ENCODE peak calls at places on chromosome 19, in seven cellular contexts. S is left lung; X is effector memory CD4-positive, alpha-beta T cell; J is stomach; Q is ascending aorta; H is progenitor cell of endocrine pancreas; Y is heart right ventricle. D is an unnamed sample.

GRCh38 chr19:47280183-47280797 is 5.6 kb downstream of the INAFM1 start:
- DNase-seq in S (no peak), X (no peak), J (peak; percentile 45), Q (no peak), H (no peak), Y (no peak), D (peak; percentile 52)

GRCh38 chr19:4715529-4716221 is 8.0 kb downstream of the DPP9 start:
- DNase-seq in S (peak; percentile 71), X (no peak), J (peak; percentile 90), Q (no peak), H (no peak), Y (no peak), D (peak; percentile 62)

GRCh38 chr19:50842130-50842529 is 8.8 kb upstream of the KLK15 start:
- DNase-seq in S (no peak), X (no peak), J (no peak), Q (no peak), H (no peak), Y (no peak), D (no peak)

GRCh38 chr19:58572818-58573657 is at the start of gene MZF1:
- DNase-seq in S (peak; percentile 100), X (peak; percentile 100), J (peak; percentile 100), Q (peak; percentile 100), H (peak; percentile 99), Y (peak; percentile 99), D (peak; percentile 100)

GRCh38 chr19:34808566-34808965 is 35.6 kb upstream of the ZNF599 start:
- DNase-seq in S (no peak), X (no peak), J (no peak), Q (no peak), H (no peak), Y (no peak), D (no peak)

GRCh38 chr19:4582980-4583842 is 23.7 kb upstream of the SEMA6B start:
- DNase-seq in S (no peak), X (no peak), J (no peak), Q (no peak), H (no peak), Y (no peak), D (no peak)

GRCh38 chr19:588758-589692 is 656 bp upstream of the HCN2 start:
- DNase-seq in S (no peak), X (no peak), J (no peak), Q (no peak), H (no peak), Y (peak; percentile 13), D (no peak)

GRCh38 chr19:3034845-3035541 is 5.9 kb upstream of the TLE2 start:
- DNase-seq in S (peak; percentile 58), X (no peak), J (peak; percentile 51), Q (no peak), H (no peak), Y (peak; percentile 38), D (no peak)

GRCh38 chr19:4456566-4456842 is 1.1 kb downstream of the UBXN6 start:
- DNase-seq in S (peak; percentile 62), X (no peak), J (no peak), Q (no peak), H (no peak), Y (no peak), D (no peak)

GRCh38 chr19:993361-993830 is 6.8 kb upstream of the GRIN3B start:
- DNase-seq in S (no peak), X (no peak), J (no peak), Q (no peak), H (no peak), Y (no peak), D (no peak)

GRCh38 chr19:33580645-33581037 is 41.1 kb upstream of the CHST8 start:
- DNase-seq in S (no peak), X (no peak), J (no peak), Q (no peak), H (no peak), Y (no peak), D (peak; percentile 14)

GRCh38 chr19:32208060-32208459 is 137.3 kb upstream of the ZNF507 start:
- DNase-seq in S (no peak), X (no peak), J (no peak), Q (no peak), H (no peak), Y (no peak), D (no peak)

GRCh38 chr19:33195711-33196347 is 1.7 kb downstream of the LRP3 start:
- DNase-seq in S (no peak), X (no peak), J (no peak), Q (no peak), H (no peak), Y (no peak), D (no peak)

GRCh38 chr19:46299004-46299509 is 2.2 kb downstream of the HIF3A start:
- DNase-seq in S (peak; percentile 92), X (no peak), J (peak; percentile 99), Q (peak; percentile 81), H (no peak), Y (peak; percentile 98), D (peak; percentile 97)

GRCh38 chr19:19436137-19436691 is 30.7 kb downstream of the GATAD2A start:
- DNase-seq in S (no peak), X (no peak), J (no peak), Q (no peak), H (no peak), Y (no peak), D (no peak)

GRCh38 chr19:11657307-11657706 is 60.0 kb downstream of the ZNF627 start:
- DNase-seq in S (no peak), X (no peak), J (no peak), Q (no peak), H (no peak), Y (no peak), D (no peak)

GRCh38 chr19:7340959-7341837 is 7.5 kb upstream of the ARHGEF18 start:
- DNase-seq in S (peak; percentile 66), X (peak; percentile 60), J (peak; percentile 87), Q (no peak), H (peak; percentile 93), Y (peak; percentile 86), D (peak; percentile 81)

GRCh38 chr19:480016-480855 is 16.1 kb upstream of the MADCAM1 start:
- DNase-seq in S (peak; percentile 66), X (no peak), J (peak; percentile 85), Q (no peak), H (peak; percentile 55), Y (peak; percentile 84), D (peak; percentile 87)

GRCh38 chr19:32471095-32471494 is 65.5 kb downstream of the DPY19L3 start:
- DNase-seq in S (no peak), X (no peak), J (no peak), Q (no peak), H (no peak), Y (peak; percentile 54), D (no peak)

GRCh38 chr19:21439372-21439771 is 42.4 kb downstream of the ZNF493 start:
- DNase-seq in S (no peak), X (no peak), J (peak; percentile 62), Q (no peak), H (no peak), Y (no peak), D (peak; percentile 82)

GRCh38 chr19:33434886-33435705 is 61.6 kb downstream of the CEBPG start:
- DNase-seq in S (peak; percentile 26), X (no peak), J (no peak), Q (no peak), H (no peak), Y (no peak), D (no peak)

GRCh38 chr19:30316560-30317106 is 55.6 kb upstream of the ZNF536 start:
- DNase-seq in S (no peak), X (no peak), J (peak; percentile 19), Q (no peak), H (no peak), Y (no peak), D (no peak)

GRCh38 chr19:661427-662196 is 1.4 kb downstream of the RNF126 start:
- DNase-seq in S (no peak), X (peak; percentile 61), J (peak; percentile 60), Q (no peak), H (no peak), Y (no peak), D (peak; percentile 34)

GRCh38 chr19:45041125-45041524 is 2.3 kb downstream of the CLASRP start:
- DNase-seq in S (no peak), X (no peak), J (no peak), Q (no peak), H (no peak), Y (no peak), D (no peak)

D was measured in body of pancreas.